ENCODE peak calls at places on chromosomes 7 and 10, in five cellular contexts. N is PC-3, W is astrocyte of the cerebellum, Y is IMR-90, M is A673. R is an unnamed sample.

GRCh38 chr10:69123306-69123746 is 652 bp upstream of the VPS26A start:
- DNase-seq in N (peak; percentile 77), M (peak; percentile 77), W (peak; percentile 31), Y (peak; percentile 71), R (peak; percentile 63)

GRCh38 chr10:24518411-24518810 is 205.3 kb downstream of the ARHGAP21 start:
- DNase-seq in W (no peak), N (no peak), M (no peak), Y (no peak), R (no peak)

GRCh38 chr10:118875087-118875486 is 120.3 kb upstream of the CACUL1 start:
- DNase-seq in W (no peak), Y (no peak), M (no peak), N (no peak), R (no peak)

GRCh38 chr7:27199820-27200760 is at the start of gene HOXA13:
- DNase-seq in W (no peak), Y (no peak), M (peak; percentile 45), N (peak; percentile 92), R (peak; percentile 17)

GRCh38 chr10:119652361-119652760 is 1.2 kb downstream of the BAG3 start:
- DNase-seq in W (peak; percentile 41), Y (peak; percentile 82), M (peak; percentile 81), N (peak; percentile 57), R (peak; percentile 78)

GRCh38 chr10:9762966-9763656 is 1254.6 kb upstream of the CELF2 start:
- DNase-seq in M (no peak), N (no peak), Y (peak; percentile 82), W (peak; percentile 88), R (peak; percentile 95)

GRCh38 chr10:28668363-28669226 is 8.7 kb upstream of the BAMBI start:
- DNase-seq in N (no peak), Y (no peak), M (peak; percentile 92), W (no peak), R (no peak)

GRCh38 chr10:32963102-32963501 is 5.1 kb upstream of the ITGB1 start:
- DNase-seq in N (no peak), W (no peak), M (peak; percentile 36), Y (peak; percentile 87), R (peak; percentile 81)

GRCh38 chr10:133195096-133195495 is 34.9 kb upstream of the UTF1 start:
- DNase-seq in N (no peak), M (no peak), W (no peak), Y (no peak), R (no peak)

GRCh38 chr7:80095545-80095944 is 39.1 kb upstream of the GNAI1 start:
- DNase-seq in Y (peak; percentile 29), W (no peak), N (peak; percentile 45), M (peak; percentile 42), R (peak; percentile 43)

GRCh38 chr7:100177040-100178001 is at the start of the genes GPC2 and STAG3:
- DNase-seq in W (peak; percentile 87), N (peak; percentile 93), Y (peak; percentile 95), M (peak; percentile 98), R (peak; percentile 93)

GRCh38 chr7:132321387-132321786 is 254.9 kb downstream of the PLXNA4 start:
- DNase-seq in M (peak; percentile 11), W (no peak), N (no peak), Y (no peak), R (no peak)

GRCh38 chr10:124700293-124701037 is 43.7 kb downstream of the FAM53B start:
- DNase-seq in Y (no peak), N (no peak), M (no peak), W (no peak), R (no peak)

GRCh38 chr7:43618073-43618472 is 35.2 kb downstream of the STK17A start:
- DNase-seq in N (no peak), W (no peak), Y (no peak), M (peak; percentile 69), R (no peak)

GRCh38 chr7:27124096-27124978 is 6.2 kb downstream of the HOXA4 start:
- DNase-seq in M (no peak), W (peak; percentile 86), N (no peak), Y (peak; percentile 97), R (peak; percentile 91)

GRCh38 chr10:112215342-112215774 is 31.8 kb upstream of the GPAM start:
- DNase-seq in M (peak; percentile 10), Y (peak; percentile 24), N (no peak), W (no peak), R (peak; percentile 11)

GRCh38 chr7:1231214-1232102 is 1.2 kb upstream of the UNCX start:
- DNase-seq in W (no peak), M (peak; percentile 59), N (no peak), Y (no peak), R (no peak)

GRCh38 chr7:47438411-47439029 is 143.4 kb downstream of the TNS3 start:
- DNase-seq in Y (no peak), N (no peak), M (no peak), W (no peak), R (no peak)

GRCh38 chr7:78850093-78850740 is 603.2 kb downstream of the MAGI2 start:
- DNase-seq in N (no peak), W (no peak), Y (no peak), M (no peak), R (no peak)

GRCh38 chr7:127266047-127266446 is 13.3 kb upstream of the GRM8 start:
- DNase-seq in N (no peak), Y (no peak), W (no peak), M (no peak), R (no peak)

GRCh38 chr10:67869996-67870395 is 14.5 kb upstream of the SIRT1 start:
- DNase-seq in N (no peak), M (no peak), Y (no peak), W (no peak), R (no peak)

GRCh38 chr7:30788640-30789333 is 17.6 kb downstream of the MINDY4 start:
- DNase-seq in W (no peak), Y (no peak), N (no peak), M (no peak), R (no peak)

GRCh38 chr10:17756557-17757208 is 4.7 kb downstream of the TMEM236 start:
- DNase-seq in M (no peak), N (no peak), Y (peak; percentile 22), W (no peak), R (peak; percentile 27)

GRCh38 chr7:145360511-145361100 is 524.8 kb upstream of the TPK1 start:
- DNase-seq in N (no peak), Y (no peak), W (no peak), M (no peak), R (no peak)

GRCh38 chr7:142488842-142489241 is 231.0 kb upstream of the PRSS58 start:
- DNase-seq in N (peak; percentile 59), M (no peak), W (no peak), Y (no peak), R (no peak)

GRCh38 chr7:150811-151221 is 41.6 kb upstream of the FAM20C start:
- DNase-seq in N (no peak), W (no peak), Y (no peak), M (no peak), R (peak; percentile 86)

GRCh38 chr10:44314802-44315460 is 70.0 kb downstream of the CXCL12 start:
- DNase-seq in N (no peak), Y (no peak), W (no peak), M (no peak), R (no peak)

GRCh38 chr10:44317856-44318255 is 67.0 kb downstream of the CXCL12 start:
- DNase-seq in N (no peak), Y (no peak), M (no peak), W (no peak), R (no peak)

GRCh38 chr10:44313706-44314307 is 71.1 kb downstream of the CXCL12 start:
- DNase-seq in Y (no peak), M (no peak), N (no peak), W (no peak), R (no peak)

GRCh38 chr10:44316187-44316921 is 68.5 kb downstream of the CXCL12 start:
- DNase-seq in M (no peak), W (no peak), Y (no peak), N (no peak), R (peak; percentile 10)

DNA sequence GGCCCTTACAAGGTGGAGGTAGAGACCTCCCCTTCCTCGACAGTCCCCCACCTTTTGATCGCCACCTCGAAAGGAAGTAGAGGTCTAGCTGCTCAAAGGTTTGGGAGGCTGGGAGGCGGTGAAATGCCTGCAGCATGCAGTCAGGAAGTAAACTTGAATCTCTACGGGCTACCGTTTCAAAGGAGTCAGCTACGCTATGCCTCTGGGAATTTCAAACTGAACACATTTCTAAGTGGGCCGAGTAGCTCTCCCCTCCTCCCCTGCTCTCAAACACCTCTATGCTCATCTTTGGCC is 68.0 kb downstream of the CXCL12 start:
- DNase-seq in M (no peak), Y (no peak), W (no peak), N (no peak), R (no peak)
- TF ChIP-seq CTCF in M (no peak), Y (no peak), W (no peak), N (no peak), R (no peak)

DNA sequence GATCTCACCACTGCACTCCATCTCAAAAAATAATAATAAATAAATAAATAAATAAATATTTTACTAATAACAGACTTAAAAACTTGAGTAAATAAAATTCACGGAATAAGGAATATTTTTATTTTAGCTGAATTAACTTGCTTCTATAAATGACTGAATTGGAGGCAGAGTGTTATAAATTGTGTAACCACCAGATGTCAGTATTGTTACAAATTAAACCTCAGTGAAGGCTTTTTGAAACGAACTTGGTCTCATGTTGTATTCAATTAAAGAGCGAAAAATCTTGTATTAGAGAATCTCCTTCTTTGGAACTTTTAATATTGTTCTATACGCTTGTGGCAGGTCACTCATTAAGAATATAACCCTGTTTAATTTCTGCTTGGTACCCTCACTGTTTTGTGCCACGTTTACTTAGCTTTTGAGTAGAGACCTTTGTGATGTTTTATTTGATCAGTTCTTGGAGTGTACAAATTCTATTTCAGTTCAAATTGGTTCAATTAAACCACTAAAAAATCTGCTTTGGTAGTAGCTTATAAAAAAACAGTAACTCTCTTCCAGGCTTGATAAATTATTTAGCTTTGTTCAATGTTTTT is 45.6 kb upstream of the SCIN start:
- DNase-seq in M (peak; percentile 65), N (peak; percentile 80), Y (peak; percentile 69), W (peak; percentile 61), R (peak; percentile 72)
- TF ChIP-seq CTCF in M (peak; percentile 66), N (peak; percentile 64), Y (peak; percentile 76), W (no peak), R (peak; percentile 52)

DNA sequence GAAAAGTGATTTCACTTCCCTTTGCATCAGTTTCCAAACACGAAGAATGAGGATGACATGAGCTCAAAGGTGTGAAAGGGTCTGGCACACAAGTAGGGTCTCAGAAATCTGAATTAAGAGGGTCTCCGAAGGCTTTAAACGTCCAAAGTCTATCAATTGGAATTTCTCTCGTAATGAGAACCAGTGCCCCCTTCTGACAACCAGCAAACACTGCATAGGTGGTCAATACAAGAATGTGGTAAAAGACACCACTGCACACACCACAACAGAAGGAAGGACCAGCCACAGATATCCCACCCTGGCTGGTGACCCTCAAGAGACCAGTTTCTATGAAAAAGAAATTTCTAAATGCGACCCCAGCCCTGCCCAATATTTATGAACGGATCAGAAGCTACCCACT is 78.1 kb downstream of the CALN1 start:
- DNase-seq in N (no peak), M (no peak), Y (no peak), W (no peak), R (no peak)
- TF ChIP-seq CTCF in N (peak; percentile 39), M (peak; percentile 26), Y (no peak), W (no peak), R (no peak)

DNA sequence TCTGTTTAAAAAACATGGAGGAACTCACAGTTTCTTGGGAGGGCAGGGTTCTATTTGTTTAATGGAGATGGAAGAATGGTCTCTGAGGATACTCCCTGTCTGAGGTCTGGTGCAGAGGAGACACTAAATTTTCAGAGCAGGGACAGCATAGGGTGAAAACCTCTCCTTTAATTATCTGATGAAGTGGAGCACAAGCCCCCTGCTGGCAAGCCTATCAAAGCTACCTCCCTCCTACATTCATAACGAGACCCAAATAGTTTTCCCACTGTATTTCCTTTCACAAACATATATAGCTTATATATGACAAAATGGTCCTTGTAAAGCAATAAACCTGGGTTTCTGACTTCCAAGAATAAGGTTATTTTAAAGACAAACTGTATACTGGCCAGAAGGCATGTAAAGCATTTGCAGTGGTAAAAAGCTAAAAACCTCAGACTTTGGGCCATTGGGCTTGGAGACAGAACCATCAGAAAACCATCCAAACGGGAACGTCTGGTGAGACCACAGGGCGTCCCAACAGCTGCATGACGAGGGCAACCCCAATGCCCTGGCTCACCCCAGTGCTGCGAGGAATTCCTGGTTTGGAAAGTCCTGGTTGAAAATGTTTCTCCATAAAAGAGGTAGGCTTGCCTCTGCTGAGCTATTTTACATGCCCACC is 201.3 kb downstream of the FANK1 start:
- DNase-seq in W (no peak), Y (no peak), M (no peak), N (no peak), R (no peak)
- TF ChIP-seq CTCF in W (no peak), Y (peak; percentile 5), M (peak; percentile 14), N (peak; percentile 38), R (peak; percentile 27)